ENCODE peak calls at places on chromosomes 13 and 19, in nine cellular contexts. One of them, this sample, is unnamed.
A peak's percentile ranks its signal among the peaks of the same experiment; 100 is the strongest.

GRCh38 chr13:113050856-113051431 is 54.6 kb upstream of the F7 start:
- DNase-seq in AG04450: no peak
- DNase-seq in heart left ventricle: no peak
- DNase-seq in body of pancreas: no peak
- DNase-seq in MM.1S: no peak
- DNase-seq in RWPE1: no peak
- DNase-seq in fibroblast of mammary gland: no peak
- DNase-seq in OCI-LY7: no peak
- DNase-seq in fibroblast of lung: no peak
- DNase-seq in this sample: no peak

GRCh38 chr19:11541238-11541637 is 2.6 kb downstream of the CNN1 start:
- DNase-seq in AG04450: no peak
- DNase-seq in heart left ventricle: no peak
- DNase-seq in body of pancreas: no peak
- DNase-seq in MM.1S: peak; percentile 12
- DNase-seq in RWPE1: no peak
- DNase-seq in fibroblast of mammary gland: no peak
- DNase-seq in OCI-LY7: peak; percentile 51
- DNase-seq in fibroblast of lung: no peak
- DNase-seq in this sample: no peak

GRCh38 chr19:39297931-39298634 is 1.9 kb downstream of the IFNL1 start:
- DNase-seq in AG04450: no peak
- DNase-seq in heart left ventricle: peak; percentile 20
- DNase-seq in body of pancreas: peak; percentile 13
- DNase-seq in MM.1S: no peak
- DNase-seq in RWPE1: no peak
- DNase-seq in fibroblast of mammary gland: no peak
- DNase-seq in OCI-LY7: no peak
- DNase-seq in fibroblast of lung: no peak
- DNase-seq in this sample: no peak

GRCh38 chr13:24269803-24270202 is 39.6 kb upstream of the C1QTNF9 start:
- DNase-seq in AG04450: no peak
- DNase-seq in heart left ventricle: no peak
- DNase-seq in body of pancreas: no peak
- DNase-seq in MM.1S: no peak
- DNase-seq in RWPE1: no peak
- DNase-seq in fibroblast of mammary gland: no peak
- DNase-seq in OCI-LY7: no peak
- DNase-seq in fibroblast of lung: peak; percentile 13
- DNase-seq in this sample: no peak

GRCh38 chr19:12580180-12580694 is 29.0 kb upstream of the ZNF564 start:
- DNase-seq in AG04450: peak; percentile 49
- DNase-seq in heart left ventricle: no peak
- DNase-seq in body of pancreas: no peak
- DNase-seq in MM.1S: no peak
- DNase-seq in RWPE1: peak; percentile 58
- DNase-seq in fibroblast of mammary gland: peak; percentile 41
- DNase-seq in OCI-LY7: no peak
- DNase-seq in fibroblast of lung: peak; percentile 82
- DNase-seq in this sample: peak; percentile 49

GRCh38 chr19:30293051-30293785 is 79.0 kb upstream of the ZNF536 start:
- DNase-seq in AG04450: no peak
- DNase-seq in heart left ventricle: no peak
- DNase-seq in body of pancreas: no peak
- DNase-seq in MM.1S: no peak
- DNase-seq in RWPE1: no peak
- DNase-seq in fibroblast of mammary gland: no peak
- DNase-seq in OCI-LY7: no peak
- DNase-seq in fibroblast of lung: no peak
- DNase-seq in this sample: no peak

GRCh38 chr13:50910483-50910805 is 853 bp downstream of the RNASEH2B start:
- DNase-seq in AG04450: no peak
- DNase-seq in heart left ventricle: peak; percentile 43
- DNase-seq in body of pancreas: peak; percentile 47
- DNase-seq in MM.1S: no peak
- DNase-seq in RWPE1: peak; percentile 30
- DNase-seq in fibroblast of mammary gland: peak; percentile 60
- DNase-seq in OCI-LY7: peak; percentile 54
- DNase-seq in fibroblast of lung: peak; percentile 62
- DNase-seq in this sample: peak; percentile 49

GRCh38 chr19:17522988-17523872 is 11.8 kb downstream of the PGLS start:
- DNase-seq in AG04450: no peak
- DNase-seq in heart left ventricle: peak; percentile 59
- DNase-seq in body of pancreas: peak; percentile 66
- DNase-seq in MM.1S: peak; percentile 79
- DNase-seq in RWPE1: no peak
- DNase-seq in fibroblast of mammary gland: no peak
- DNase-seq in OCI-LY7: peak; percentile 97
- DNase-seq in fibroblast of lung: no peak
- DNase-seq in this sample: no peak

GRCh38 chr13:43132228-43132627 is 108.8 kb downstream of the DNAJC15 start:
- DNase-seq in AG04450: no peak
- DNase-seq in heart left ventricle: peak; percentile 22
- DNase-seq in body of pancreas: peak; percentile 32
- DNase-seq in MM.1S: no peak
- DNase-seq in RWPE1: peak; percentile 75
- DNase-seq in fibroblast of mammary gland: peak; percentile 42
- DNase-seq in OCI-LY7: peak; percentile 8
- DNase-seq in fibroblast of lung: peak; percentile 54
- DNase-seq in this sample: peak; percentile 82

GRCh38 chr19:30908262-30908771 is 440.9 kb downstream of the TSHZ3 start:
- DNase-seq in AG04450: no peak
- DNase-seq in heart left ventricle: no peak
- DNase-seq in body of pancreas: no peak
- DNase-seq in MM.1S: no peak
- DNase-seq in RWPE1: no peak
- DNase-seq in fibroblast of mammary gland: no peak
- DNase-seq in OCI-LY7: no peak
- DNase-seq in fibroblast of lung: no peak
- DNase-seq in this sample: no peak

DNA sequence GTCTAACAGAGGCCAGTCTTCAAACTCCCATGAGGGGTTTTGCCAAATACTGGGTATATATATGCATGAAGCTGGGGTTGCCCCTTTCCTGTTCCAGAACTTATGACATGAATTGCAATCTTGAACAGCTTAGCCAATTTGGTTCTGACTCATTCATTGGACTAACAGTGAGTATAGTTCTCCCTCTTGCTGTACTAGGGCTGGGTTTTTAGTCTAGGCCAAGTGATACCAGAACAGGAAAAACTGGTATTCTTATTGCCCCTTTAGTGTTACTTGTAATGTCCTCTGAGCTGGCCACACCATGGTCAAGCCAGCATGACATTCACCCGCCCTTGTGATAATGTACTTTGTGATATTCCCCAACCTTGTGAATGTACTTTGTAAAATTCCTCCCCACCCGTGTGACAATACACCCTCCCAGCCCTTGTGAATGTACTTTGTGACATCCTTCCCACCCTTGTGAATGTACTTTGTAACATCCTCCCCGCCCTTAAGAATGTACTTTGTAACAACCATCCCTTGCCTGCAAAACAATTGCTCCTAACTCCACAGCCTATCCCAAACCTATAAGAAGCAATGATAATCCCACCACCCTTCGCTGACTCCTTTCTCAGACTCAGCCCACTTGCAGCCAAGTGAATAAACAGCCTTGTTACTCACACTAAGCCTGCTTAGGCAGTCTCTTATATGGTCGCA is 26.9 kb downstream of the ZNF846 start:
- DNase-seq in AG04450: no peak
- DNase-seq in heart left ventricle: no peak
- DNase-seq in body of pancreas: no peak
- DNase-seq in MM.1S: no peak
- DNase-seq in RWPE1: peak; percentile 26
- DNase-seq in fibroblast of mammary gland: no peak
- DNase-seq in OCI-LY7: no peak
- DNase-seq in fibroblast of lung: no peak
- DNase-seq in this sample: no peak
- TF ChIP-seq CTCF in AG04450: no peak
- TF ChIP-seq CTCF in heart left ventricle: no peak
- TF ChIP-seq CTCF in body of pancreas: no peak
- TF ChIP-seq CTCF in MM.1S: no peak
- TF ChIP-seq CTCF in RWPE1: no peak
- TF ChIP-seq CTCF in fibroblast of mammary gland: no peak
- TF ChIP-seq CTCF in OCI-LY7: no peak
- TF ChIP-seq CTCF in fibroblast of lung: no peak
- TF ChIP-seq CTCF in this sample: no peak

DNA sequence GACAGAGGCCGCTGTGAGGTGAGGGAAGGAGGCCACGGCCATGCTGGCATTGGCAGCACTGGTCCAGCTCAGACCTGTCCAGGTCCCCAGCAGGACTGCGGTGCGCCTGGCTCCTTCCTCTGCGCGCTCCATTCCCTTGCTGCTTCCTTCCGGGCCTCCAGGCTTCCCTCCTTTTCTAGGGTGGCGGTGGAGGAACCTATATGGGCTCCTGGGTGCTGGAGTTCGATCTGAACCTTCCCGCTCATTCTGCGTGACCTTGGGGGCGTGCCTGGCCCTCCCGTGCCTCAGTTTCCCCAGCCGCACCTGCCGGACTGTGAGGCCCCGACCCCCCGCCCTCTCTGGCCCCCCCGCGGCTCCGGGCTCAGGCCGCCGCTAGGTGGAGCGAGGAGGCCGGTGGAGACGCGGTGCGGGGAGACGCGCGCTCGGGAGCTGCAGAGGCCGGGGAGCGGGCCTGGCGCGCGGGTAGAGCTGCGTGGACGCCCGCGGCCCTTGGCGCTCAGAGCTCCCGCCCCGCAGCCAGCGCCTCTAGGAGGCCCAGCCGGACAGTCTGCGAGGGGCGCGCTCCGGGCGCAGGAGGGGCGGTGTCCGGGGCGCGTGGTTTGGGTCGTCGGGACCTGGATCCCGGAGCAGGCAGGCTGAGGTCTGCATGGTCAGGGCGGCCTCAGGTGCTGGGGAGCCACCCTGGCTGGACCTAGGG is 29.9 kb downstream of the EFNA2 start:
- DNase-seq in AG04450: no peak
- DNase-seq in heart left ventricle: peak; percentile 41
- DNase-seq in body of pancreas: peak; percentile 33
- DNase-seq in MM.1S: peak; percentile 34
- DNase-seq in RWPE1: peak; percentile 66
- DNase-seq in fibroblast of mammary gland: peak; percentile 34
- DNase-seq in OCI-LY7: no peak
- DNase-seq in fibroblast of lung: peak; percentile 50
- DNase-seq in this sample: peak; percentile 56
- TF ChIP-seq CTCF in AG04450: peak; percentile 59
- TF ChIP-seq CTCF in heart left ventricle: peak; percentile 79
- TF ChIP-seq CTCF in body of pancreas: peak; percentile 53
- TF ChIP-seq CTCF in MM.1S: peak; percentile 59
- TF ChIP-seq CTCF in RWPE1: peak; percentile 80
- TF ChIP-seq CTCF in fibroblast of mammary gland: no peak
- TF ChIP-seq CTCF in OCI-LY7: peak; percentile 66
- TF ChIP-seq CTCF in fibroblast of lung: peak; percentile 28
- TF ChIP-seq CTCF in this sample: peak; percentile 83

GRCh38 chr13:87087741-87088140 is 583.4 kb upstream of the SLITRK5 start:
- DNase-seq in AG04450: no peak
- DNase-seq in heart left ventricle: no peak
- DNase-seq in body of pancreas: no peak
- DNase-seq in MM.1S: no peak
- DNase-seq in RWPE1: no peak
- DNase-seq in fibroblast of mammary gland: no peak
- DNase-seq in OCI-LY7: no peak
- DNase-seq in fibroblast of lung: peak; percentile 25
- DNase-seq in this sample: no peak

GRCh38 chr13:87078947-87079795 is 592.0 kb upstream of the SLITRK5 start:
- DNase-seq in AG04450: no peak
- DNase-seq in heart left ventricle: no peak
- DNase-seq in body of pancreas: no peak
- DNase-seq in MM.1S: no peak
- DNase-seq in RWPE1: no peak
- DNase-seq in fibroblast of mammary gland: no peak
- DNase-seq in OCI-LY7: no peak
- DNase-seq in fibroblast of lung: no peak
- DNase-seq in this sample: no peak

GRCh38 chr13:87089391-87089790 is 581.8 kb upstream of the SLITRK5 start:
- DNase-seq in AG04450: peak; percentile 58
- DNase-seq in heart left ventricle: no peak
- DNase-seq in body of pancreas: no peak
- DNase-seq in MM.1S: no peak
- DNase-seq in RWPE1: peak; percentile 28
- DNase-seq in fibroblast of mammary gland: peak; percentile 78
- DNase-seq in OCI-LY7: no peak
- DNase-seq in fibroblast of lung: peak; percentile 82
- DNase-seq in this sample: peak; percentile 55

GRCh38 chr13:87080100-87080779 is 590.9 kb upstream of the SLITRK5 start:
- DNase-seq in AG04450: no peak
- DNase-seq in heart left ventricle: no peak
- DNase-seq in body of pancreas: no peak
- DNase-seq in MM.1S: no peak
- DNase-seq in RWPE1: no peak
- DNase-seq in fibroblast of mammary gland: no peak
- DNase-seq in OCI-LY7: no peak
- DNase-seq in fibroblast of lung: no peak
- DNase-seq in this sample: no peak

GRCh38 chr13:87084192-87084591 is 587.0 kb upstream of the SLITRK5 start:
- DNase-seq in AG04450: no peak
- DNase-seq in heart left ventricle: no peak
- DNase-seq in body of pancreas: no peak
- DNase-seq in MM.1S: no peak
- DNase-seq in RWPE1: no peak
- DNase-seq in fibroblast of mammary gland: no peak
- DNase-seq in OCI-LY7: no peak
- DNase-seq in fibroblast of lung: no peak
- DNase-seq in this sample: no peak
- TF ChIP-seq CTCF in AG04450: no peak
- TF ChIP-seq CTCF in heart left ventricle: no peak
- TF ChIP-seq CTCF in body of pancreas: no peak
- TF ChIP-seq CTCF in MM.1S: no peak
- TF ChIP-seq CTCF in RWPE1: no peak
- TF ChIP-seq CTCF in fibroblast of mammary gland: no peak
- TF ChIP-seq CTCF in OCI-LY7: no peak
- TF ChIP-seq CTCF in fibroblast of lung: no peak
- TF ChIP-seq CTCF in this sample: no peak

GRCh38 chr19:44822177-44822576 is 13.3 kb downstream of the BCAM start:
- DNase-seq in AG04450: no peak
- DNase-seq in heart left ventricle: peak; percentile 56
- DNase-seq in body of pancreas: no peak
- DNase-seq in MM.1S: no peak
- DNase-seq in RWPE1: no peak
- DNase-seq in fibroblast of mammary gland: no peak
- DNase-seq in OCI-LY7: no peak
- DNase-seq in fibroblast of lung: no peak
- DNase-seq in this sample: no peak

GRCh38 chr19:44823373-44823698 is 14.4 kb downstream of the BCAM start:
- DNase-seq in AG04450: no peak
- DNase-seq in heart left ventricle: no peak
- DNase-seq in body of pancreas: no peak
- DNase-seq in MM.1S: no peak
- DNase-seq in RWPE1: no peak
- DNase-seq in fibroblast of mammary gland: no peak
- DNase-seq in OCI-LY7: no peak
- DNase-seq in fibroblast of lung: no peak
- DNase-seq in this sample: no peak

GRCh38 chr19:44822670-44823372 is 13.9 kb downstream of the BCAM start:
- DNase-seq in AG04450: no peak
- DNase-seq in heart left ventricle: no peak
- DNase-seq in body of pancreas: no peak
- DNase-seq in MM.1S: no peak
- DNase-seq in RWPE1: no peak
- DNase-seq in fibroblast of mammary gland: no peak
- DNase-seq in OCI-LY7: no peak
- DNase-seq in fibroblast of lung: no peak
- DNase-seq in this sample: no peak

GRCh38 chr19:44819246-44819832 is 10.4 kb downstream of the BCAM start:
- DNase-seq in AG04450: no peak
- DNase-seq in heart left ventricle: no peak
- DNase-seq in body of pancreas: no peak
- DNase-seq in MM.1S: no peak
- DNase-seq in RWPE1: no peak
- DNase-seq in fibroblast of mammary gland: no peak
- DNase-seq in OCI-LY7: no peak
- DNase-seq in fibroblast of lung: no peak
- DNase-seq in this sample: no peak

GRCh38 chr19:44820648-44821609 is 12.0 kb downstream of the BCAM start:
- DNase-seq in AG04450: no peak
- DNase-seq in heart left ventricle: peak; percentile 88
- DNase-seq in body of pancreas: no peak
- DNase-seq in MM.1S: no peak
- DNase-seq in RWPE1: no peak
- DNase-seq in fibroblast of mammary gland: peak; percentile 32
- DNase-seq in OCI-LY7: no peak
- DNase-seq in fibroblast of lung: no peak
- DNase-seq in this sample: no peak
- TF ChIP-seq CTCF in AG04450: no peak
- TF ChIP-seq CTCF in heart left ventricle: no peak
- TF ChIP-seq CTCF in body of pancreas: no peak
- TF ChIP-seq CTCF in MM.1S: no peak
- TF ChIP-seq CTCF in RWPE1: no peak
- TF ChIP-seq CTCF in fibroblast of mammary gland: no peak
- TF ChIP-seq CTCF in OCI-LY7: no peak
- TF ChIP-seq CTCF in fibroblast of lung: no peak
- TF ChIP-seq CTCF in this sample: no peak